ENCODE peak calls at places on chromosome 15, in seven cellular contexts. One of them, this sample, is unnamed. For H3K36me3, the result is how much of the 10 kb centered on the place peaks cover.

GRCh38 chr15:57654136-57654845 is 52.2 kb upstream of the POLR2M start:
- DNase-seq in breast epithelium: no peak
- DNase-seq in endothelial cell of umbilical vein: no peak
- DNase-seq in Panc1: no peak
- DNase-seq in esophagus muscularis mucosa: peak
- DNase-seq in transverse colon: no peak
- DNase-seq in HCT116: no peak
- DNase-seq in this sample: no peak

GRCh38 chr15:40957581-40958051 is 4.3 kb downstream of the CHAC1 start:
- DNase-seq in transverse colon: peak
- DNase-seq in HCT116: no peak
- DNase-seq in endothelial cell of umbilical vein: no peak
- DNase-seq in esophagus muscularis mucosa: no peak
- DNase-seq in breast epithelium: peak
- DNase-seq in Panc1: no peak
- DNase-seq in this sample: no peak

GRCh38 chr15:101193781-101194180 is 58.1 kb downstream of the CHSY1 start:
- DNase-seq in endothelial cell of umbilical vein: no peak
- DNase-seq in Panc1: no peak
- DNase-seq in HCT116: no peak
- DNase-seq in breast epithelium: no peak
- DNase-seq in esophagus muscularis mucosa: no peak
- DNase-seq in transverse colon: no peak
- DNase-seq in this sample: no peak

GRCh38 chr15:58065445-58066041 is at the start of gene ALDH1A2:
- DNase-seq in Panc1: no peak
- DNase-seq in breast epithelium: no peak
- DNase-seq in transverse colon: peak
- DNase-seq in HCT116: no peak
- DNase-seq in esophagus muscularis mucosa: no peak
- DNase-seq in endothelial cell of umbilical vein: peak
- DNase-seq in this sample: no peak

GRCh38 chr15:28953573-28954195 is 67.9 kb downstream of the APBA2 start:
- DNase-seq in breast epithelium: no peak
- DNase-seq in HCT116: no peak
- DNase-seq in esophagus muscularis mucosa: peak
- DNase-seq in endothelial cell of umbilical vein: no peak
- DNase-seq in transverse colon: no peak
- DNase-seq in Panc1: no peak
- DNase-seq in this sample: peak

GRCh38 chr15:37109952-37110630 is 9.7 kb upstream of the MEIS2 start:
- DNase-seq in HCT116: no peak
- DNase-seq in endothelial cell of umbilical vein: no peak
- DNase-seq in breast epithelium: no peak
- DNase-seq in transverse colon: no peak
- DNase-seq in Panc1: no peak
- DNase-seq in esophagus muscularis mucosa: no peak
- DNase-seq in this sample: no peak

GRCh38 chr15:58520464-58520863 is 88.7 kb downstream of the LIPC start:
- DNase-seq in Panc1: no peak
- DNase-seq in HCT116: no peak
- DNase-seq in breast epithelium: no peak
- DNase-seq in endothelial cell of umbilical vein: peak
- DNase-seq in esophagus muscularis mucosa: no peak
- DNase-seq in transverse colon: no peak
- DNase-seq in this sample: no peak

GRCh38 chr15:41480396-41481140 is 13.1 kb upstream of the ITPKA start:
- DNase-seq in breast epithelium: no peak
- DNase-seq in endothelial cell of umbilical vein: no peak
- DNase-seq in esophagus muscularis mucosa: no peak
- DNase-seq in HCT116: no peak
- DNase-seq in transverse colon: no peak
- DNase-seq in Panc1: no peak
- DNase-seq in this sample: no peak

GRCh38 chr15:31510003-31510402 is 183.4 kb downstream of the KLF13 start:
- DNase-seq in breast epithelium: no peak
- DNase-seq in transverse colon: no peak
- DNase-seq in esophagus muscularis mucosa: no peak
- DNase-seq in endothelial cell of umbilical vein: peak
- DNase-seq in HCT116: no peak
- DNase-seq in Panc1: no peak
- DNase-seq in this sample: peak

GRCh38 chr15:68471552-68471951 is 39.6 kb upstream of the ITGA11 start:
- DNase-seq in endothelial cell of umbilical vein: no peak
- DNase-seq in esophagus muscularis mucosa: peak
- DNase-seq in HCT116: no peak
- DNase-seq in breast epithelium: no peak
- DNase-seq in transverse colon: no peak
- DNase-seq in Panc1: no peak
- DNase-seq in this sample: no peak

GRCh38 chr15:74227968-74228722 is 8.0 kb upstream of the CCDC33 start:
- DNase-seq in transverse colon: peak
- DNase-seq in HCT116: no peak
- DNase-seq in endothelial cell of umbilical vein: peak
- DNase-seq in breast epithelium: no peak
- DNase-seq in esophagus muscularis mucosa: no peak
- DNase-seq in Panc1: no peak
- DNase-seq in this sample: no peak

GRCh38 chr15:96047255-96047931 is 283.1 kb upstream of the NR2F2 start:
- DNase-seq in HCT116: no peak
- DNase-seq in breast epithelium: no peak
- DNase-seq in Panc1: no peak
- DNase-seq in transverse colon: no peak
- DNase-seq in esophagus muscularis mucosa: peak
- DNase-seq in endothelial cell of umbilical vein: peak
- DNase-seq in this sample: no peak

DNA sequence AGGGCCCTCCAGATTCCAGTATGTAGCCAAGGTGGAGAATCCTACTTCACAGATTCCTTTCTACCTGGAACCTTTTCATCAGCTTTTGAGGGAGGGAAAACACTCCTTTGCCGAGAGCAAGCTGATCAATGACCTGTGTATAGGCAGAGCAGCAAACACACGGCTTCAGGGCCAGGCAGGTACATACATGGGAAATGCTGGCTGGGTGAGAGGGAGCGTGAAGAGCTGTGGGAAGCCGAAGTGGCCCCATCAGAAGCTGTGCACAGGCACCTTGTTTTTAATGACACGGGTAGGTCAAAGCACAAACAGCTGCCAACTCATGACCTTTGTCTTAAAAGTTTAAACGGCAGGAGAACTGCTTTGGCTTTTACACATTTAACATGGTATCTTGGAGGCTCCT is 25.3 kb downstream of the STARD5 start:
- DNase-seq in breast epithelium: no peak
- DNase-seq in endothelial cell of umbilical vein: no peak
- DNase-seq in transverse colon: no peak
- DNase-seq in esophagus muscularis mucosa: no peak
- DNase-seq in HCT116: no peak
- DNase-seq in Panc1: no peak
- DNase-seq in this sample: no peak
- TF ChIP-seq POLR2AphosphoS5 in breast epithelium: no peak
- TF ChIP-seq POLR2AphosphoS5 in endothelial cell of umbilical vein: no peak
- TF ChIP-seq POLR2AphosphoS5 in transverse colon: no peak
- TF ChIP-seq POLR2AphosphoS5 in esophagus muscularis mucosa: no peak
- TF ChIP-seq POLR2AphosphoS5 in HCT116: no peak
- TF ChIP-seq POLR2AphosphoS5 in Panc1: no peak
- TF ChIP-seq POLR2AphosphoS5 in this sample: no peak

GRCh38 chr15:43071451-43071850 is 34.4 kb downstream of the UBR1 start:
- DNase-seq in HCT116: no peak
- DNase-seq in esophagus muscularis mucosa: no peak
- DNase-seq in Panc1: no peak
- DNase-seq in transverse colon: no peak
- DNase-seq in breast epithelium: no peak
- DNase-seq in endothelial cell of umbilical vein: no peak
- DNase-seq in this sample: no peak

GRCh38 chr15:43067717-43068461 is 37.9 kb downstream of the UBR1 start:
- DNase-seq in HCT116: peak
- DNase-seq in esophagus muscularis mucosa: no peak
- DNase-seq in breast epithelium: no peak
- DNase-seq in transverse colon: no peak
- DNase-seq in endothelial cell of umbilical vein: no peak
- DNase-seq in Panc1: no peak
- DNase-seq in this sample: no peak

GRCh38 chr15:43070249-43070648 is 35.6 kb downstream of the UBR1 start:
- DNase-seq in esophagus muscularis mucosa: no peak
- DNase-seq in endothelial cell of umbilical vein: no peak
- DNase-seq in Panc1: no peak
- DNase-seq in transverse colon: no peak
- DNase-seq in HCT116: no peak
- DNase-seq in breast epithelium: no peak
- DNase-seq in this sample: no peak

DNA sequence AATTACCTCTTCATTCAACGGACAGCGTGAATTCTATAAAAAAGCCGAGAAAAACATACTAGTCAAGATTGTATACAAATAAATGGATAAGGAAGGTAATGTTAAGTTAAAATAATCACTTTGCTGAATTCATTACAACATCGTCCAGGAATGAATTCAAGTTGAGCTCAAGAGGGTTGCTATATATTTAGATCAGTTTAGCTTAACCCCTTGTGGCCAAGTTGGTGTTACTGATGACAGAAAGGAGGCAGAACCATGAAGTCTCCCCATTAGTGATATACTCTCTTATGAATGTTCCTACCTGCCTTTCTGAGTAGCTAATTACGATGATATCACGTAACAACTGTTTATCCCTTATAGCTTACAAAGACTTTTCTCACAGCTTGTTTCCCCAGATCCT is 34.9 kb downstream of the UBR1 start:
- DNase-seq in breast epithelium: no peak
- DNase-seq in Panc1: no peak
- DNase-seq in transverse colon: no peak
- DNase-seq in endothelial cell of umbilical vein: no peak
- DNase-seq in HCT116: no peak
- DNase-seq in esophagus muscularis mucosa: no peak
- DNase-seq in this sample: no peak
- H3K36me3 ChIP-seq in breast epithelium: under half
- H3K36me3 ChIP-seq in Panc1: under half
- H3K36me3 ChIP-seq in transverse colon: under half
- H3K36me3 ChIP-seq in endothelial cell of umbilical vein: under half
- H3K36me3 ChIP-seq in HCT116: under half
- H3K36me3 ChIP-seq in esophagus muscularis mucosa: under half
- H3K36me3 ChIP-seq in this sample: under half

GRCh38 chr15:77033729-77034619 is 36.9 kb downstream of the TSPAN3 start:
- DNase-seq in esophagus muscularis mucosa: no peak
- DNase-seq in transverse colon: peak
- DNase-seq in breast epithelium: no peak
- DNase-seq in Panc1: no peak
- DNase-seq in endothelial cell of umbilical vein: no peak
- DNase-seq in HCT116: no peak
- DNase-seq in this sample: no peak

GRCh38 chr15:77033417-77033728 is 37.5 kb downstream of the TSPAN3 start:
- DNase-seq in esophagus muscularis mucosa: no peak
- DNase-seq in breast epithelium: peak
- DNase-seq in endothelial cell of umbilical vein: no peak
- DNase-seq in transverse colon: no peak
- DNase-seq in Panc1: no peak
- DNase-seq in HCT116: no peak
- DNase-seq in this sample: peak

GRCh38 chr15:77031376-77032050 is 36.6 kb downstream of the PSTPIP1 start:
- DNase-seq in transverse colon: peak
- DNase-seq in esophagus muscularis mucosa: no peak
- DNase-seq in endothelial cell of umbilical vein: no peak
- DNase-seq in Panc1: no peak
- DNase-seq in breast epithelium: peak
- DNase-seq in HCT116: no peak
- DNase-seq in this sample: no peak

GRCh38 chr15:77032052-77032646 is 37.2 kb downstream of the PSTPIP1 start:
- DNase-seq in HCT116: no peak
- DNase-seq in transverse colon: peak
- DNase-seq in breast epithelium: peak
- DNase-seq in Panc1: no peak
- DNase-seq in endothelial cell of umbilical vein: no peak
- DNase-seq in esophagus muscularis mucosa: no peak
- DNase-seq in this sample: no peak

DNA sequence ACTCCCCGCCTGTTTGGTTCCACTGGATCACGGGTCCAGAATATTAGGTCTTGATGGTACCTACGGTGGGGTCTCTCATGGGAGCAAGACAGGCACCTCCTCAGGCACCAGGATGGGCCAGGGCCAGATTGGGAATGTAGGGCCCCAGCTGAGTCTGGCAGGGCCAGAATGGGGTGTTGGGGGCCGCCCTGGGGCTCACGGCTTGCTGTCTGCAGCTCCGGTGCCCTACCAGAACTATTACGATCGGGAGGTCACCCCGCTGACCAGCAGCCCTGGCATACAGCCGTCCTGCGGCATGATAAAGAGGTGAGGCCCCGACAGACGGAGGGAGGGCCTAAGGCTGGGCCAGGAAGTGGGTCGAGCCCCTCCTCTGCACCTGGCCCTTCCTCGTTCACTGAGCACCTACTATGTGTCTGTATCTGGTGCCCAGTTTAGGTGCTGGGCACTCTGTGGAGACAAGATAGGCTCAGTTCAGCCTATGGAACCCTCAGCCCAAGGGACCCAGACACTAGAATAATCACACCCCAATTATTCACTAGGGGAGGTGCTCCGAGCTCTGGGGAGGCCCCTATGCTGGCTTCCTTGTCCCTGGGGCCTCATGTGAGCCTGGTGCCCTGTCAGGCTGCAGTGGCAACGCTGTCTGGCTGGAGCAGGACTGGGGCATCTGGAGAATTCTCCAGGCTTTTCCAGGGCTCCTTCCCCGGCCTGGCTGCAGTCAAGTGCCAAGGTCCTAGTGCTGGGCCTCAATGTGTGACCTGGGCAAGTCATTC is 37.9 kb downstream of the PSTPIP1 start:
- DNase-seq in breast epithelium: peak
- DNase-seq in transverse colon: peak
- DNase-seq in esophagus muscularis mucosa: no peak
- DNase-seq in endothelial cell of umbilical vein: no peak
- DNase-seq in Panc1: no peak
- DNase-seq in HCT116: no peak
- DNase-seq in this sample: no peak
- TF ChIP-seq POLR2AphosphoS5 in breast epithelium: no peak
- TF ChIP-seq POLR2AphosphoS5 in transverse colon: no peak
- TF ChIP-seq POLR2AphosphoS5 in esophagus muscularis mucosa: no peak
- TF ChIP-seq POLR2AphosphoS5 in endothelial cell of umbilical vein: no peak
- TF ChIP-seq POLR2AphosphoS5 in Panc1: no peak
- TF ChIP-seq POLR2AphosphoS5 in HCT116: no peak
- TF ChIP-seq POLR2AphosphoS5 in this sample: no peak

GRCh38 chr15:66755298-66756068 is 53.4 kb downstream of the SMAD6 start:
- DNase-seq in esophagus muscularis mucosa: no peak
- DNase-seq in Panc1: no peak
- DNase-seq in HCT116: no peak
- DNase-seq in transverse colon: no peak
- DNase-seq in breast epithelium: no peak
- DNase-seq in endothelial cell of umbilical vein: no peak
- DNase-seq in this sample: no peak

GRCh38 chr15:66756220-66756769 is 54.3 kb downstream of the SMAD6 start:
- DNase-seq in Panc1: no peak
- DNase-seq in esophagus muscularis mucosa: no peak
- DNase-seq in endothelial cell of umbilical vein: no peak
- DNase-seq in transverse colon: no peak
- DNase-seq in HCT116: no peak
- DNase-seq in breast epithelium: no peak
- DNase-seq in this sample: no peak

GRCh38 chr15:66758844-66759243 is 56.8 kb downstream of the SMAD6 start:
- DNase-seq in Panc1: no peak
- DNase-seq in endothelial cell of umbilical vein: no peak
- DNase-seq in breast epithelium: no peak
- DNase-seq in esophagus muscularis mucosa: no peak
- DNase-seq in HCT116: no peak
- DNase-seq in transverse colon: no peak
- DNase-seq in this sample: no peak

GRCh38 chr15:66757521-66757920 is 55.5 kb downstream of the SMAD6 start:
- DNase-seq in endothelial cell of umbilical vein: no peak
- DNase-seq in transverse colon: no peak
- DNase-seq in Panc1: no peak
- DNase-seq in breast epithelium: no peak
- DNase-seq in HCT116: no peak
- DNase-seq in esophagus muscularis mucosa: no peak
- DNase-seq in this sample: no peak

GRCh38 chr15:66757030-66757429 is 55.0 kb downstream of the SMAD6 start:
- DNase-seq in endothelial cell of umbilical vein: no peak
- DNase-seq in transverse colon: no peak
- DNase-seq in breast epithelium: no peak
- DNase-seq in HCT116: no peak
- DNase-seq in Panc1: no peak
- DNase-seq in esophagus muscularis mucosa: no peak
- DNase-seq in this sample: no peak
- H3K36me3 ChIP-seq in endothelial cell of umbilical vein: under half
- H3K36me3 ChIP-seq in transverse colon: under half
- H3K36me3 ChIP-seq in breast epithelium: under half
- H3K36me3 ChIP-seq in HCT116: under half
- H3K36me3 ChIP-seq in Panc1: under half
- H3K36me3 ChIP-seq in esophagus muscularis mucosa: under half
- H3K36me3 ChIP-seq in this sample: under half